ENCODE peak calls at places on chromosomes 1 and 21, in five cellular contexts. One of them, this sample, is unnamed.

GRCh38 chr1:9293512-9294439 is 1.1 kb downstream of the SPSB1 start:
- DNase-seq in iPS-NIHi11: no peak
- DNase-seq in H7: peak
- DNase-seq in SJSA1: no peak
- DNase-seq in uterus: no peak
- DNase-seq in this sample: no peak

GRCh38 chr21:42970946-42971653 is 3.3 kb upstream of the PKNOX1 start:
- DNase-seq in uterus: no peak
- DNase-seq in SJSA1: no peak
- DNase-seq in H7: peak
- DNase-seq in iPS-NIHi11: no peak
- DNase-seq in this sample: no peak

GRCh38 chr1:40841602-40842001 is 20.6 kb downstream of the CITED4 start:
- DNase-seq in H7: no peak
- DNase-seq in uterus: no peak
- DNase-seq in SJSA1: no peak
- DNase-seq in iPS-NIHi11: no peak
- DNase-seq in this sample: no peak

GRCh38 chr1:93629101-93630059 is 52.3 kb downstream of the BCAR3 start:
- DNase-seq in SJSA1: no peak
- DNase-seq in H7: peak
- DNase-seq in uterus: peak
- DNase-seq in iPS-NIHi11: peak
- DNase-seq in this sample: no peak

GRCh38 chr1:179166663-179167417 is 62.6 kb downstream of the ABL2 start:
- DNase-seq in H7: no peak
- DNase-seq in SJSA1: no peak
- DNase-seq in uterus: no peak
- DNase-seq in iPS-NIHi11: no peak
- DNase-seq in this sample: no peak

GRCh38 chr1:7967651-7968050 is 6.1 kb downstream of the PARK7 start:
- DNase-seq in H7: no peak
- DNase-seq in uterus: no peak
- DNase-seq in iPS-NIHi11: no peak
- DNase-seq in SJSA1: no peak
- DNase-seq in this sample: no peak

GRCh38 chr21:14878971-14879370 is 185.8 kb downstream of the NRIP1 start:
- DNase-seq in H7: no peak
- DNase-seq in SJSA1: no peak
- DNase-seq in iPS-NIHi11: no peak
- DNase-seq in uterus: no peak
- DNase-seq in this sample: no peak

GRCh38 chr1:6244401-6245054 is 549 bp downstream of the HES3 start:
- DNase-seq in uterus: no peak
- DNase-seq in SJSA1: no peak
- DNase-seq in H7: no peak
- DNase-seq in iPS-NIHi11: no peak
- DNase-seq in this sample: no peak

GRCh38 chr21:36992671-36993070 is 13.8 kb upstream of the RIPPLY3 start:
- DNase-seq in SJSA1: no peak
- DNase-seq in iPS-NIHi11: peak
- DNase-seq in H7: peak
- DNase-seq in uterus: no peak
- DNase-seq in this sample: no peak

GRCh38 chr1:235818632-235819136 is 48.0 kb downstream of the LYST start:
- DNase-seq in H7: no peak
- DNase-seq in iPS-NIHi11: no peak
- DNase-seq in SJSA1: no peak
- DNase-seq in uterus: no peak
- DNase-seq in this sample: no peak

GRCh38 chr21:26148834-26149354 is 21.7 kb downstream of the APP start:
- DNase-seq in uterus: no peak
- DNase-seq in H7: no peak
- DNase-seq in iPS-NIHi11: no peak
- DNase-seq in SJSA1: no peak
- DNase-seq in this sample: no peak

GRCh38 chr1:62457955-62458354 is 21.1 kb downstream of the USP1 start:
- DNase-seq in uterus: no peak
- DNase-seq in SJSA1: no peak
- DNase-seq in H7: no peak
- DNase-seq in iPS-NIHi11: no peak
- DNase-seq in this sample: no peak

GRCh38 chr1:157154940-157155514 is 16.8 kb upstream of the ETV3 start:
- DNase-seq in iPS-NIHi11: no peak
- DNase-seq in uterus: peak
- DNase-seq in H7: no peak
- DNase-seq in SJSA1: no peak
- DNase-seq in this sample: no peak

GRCh38 chr1:10399487-10399917 is 638 bp downstream of the PGD start:
- DNase-seq in H7: no peak
- DNase-seq in iPS-NIHi11: no peak
- DNase-seq in uterus: no peak
- DNase-seq in SJSA1: peak
- DNase-seq in this sample: no peak

GRCh38 chr21:41170442-41170841 is 2.5 kb downstream of the BACE2 start:
- DNase-seq in iPS-NIHi11: peak
- DNase-seq in H7: peak
- DNase-seq in uterus: peak
- DNase-seq in SJSA1: no peak
- DNase-seq in this sample: no peak

GRCh38 chr1:234997201-234998173 is 131.2 kb downstream of the TOMM20 start:
- DNase-seq in iPS-NIHi11: peak
- DNase-seq in uterus: peak
- DNase-seq in H7: no peak
- DNase-seq in SJSA1: peak
- DNase-seq in this sample: no peak

GRCh38 chr1:231106347-231106746 is 55.5 kb upstream of the TRIM67 start:
- DNase-seq in uterus: no peak
- DNase-seq in SJSA1: peak
- DNase-seq in iPS-NIHi11: no peak
- DNase-seq in H7: no peak
- DNase-seq in this sample: no peak

GRCh38 chr1:24830680-24831272 is 85.5 kb downstream of the CLIC4 start:
- DNase-seq in SJSA1: no peak
- DNase-seq in H7: peak
- DNase-seq in iPS-NIHi11: peak
- DNase-seq in uterus: no peak
- DNase-seq in this sample: peak

GRCh38 chr1:153485880-153486279 is 25.4 kb upstream of the S100A7 start:
- DNase-seq in H7: no peak
- DNase-seq in SJSA1: no peak
- DNase-seq in uterus: peak
- DNase-seq in iPS-NIHi11: no peak
- DNase-seq in this sample: no peak

GRCh38 chr1:247110627-247111258 is 6.6 kb upstream of the ZNF669 start:
- DNase-seq in iPS-NIHi11: no peak
- DNase-seq in uterus: no peak
- DNase-seq in SJSA1: no peak
- DNase-seq in H7: peak
- DNase-seq in this sample: peak

GRCh38 chr1:150061632-150062101 is 5.9 kb upstream of the VPS45 start:
- DNase-seq in SJSA1: no peak
- DNase-seq in uterus: peak
- DNase-seq in iPS-NIHi11: peak
- DNase-seq in H7: no peak
- DNase-seq in this sample: no peak

GRCh38 chr1:116375884-116376733 is 3.1 kb downstream of the ATP1A1 start:
- DNase-seq in iPS-NIHi11: no peak
- DNase-seq in SJSA1: peak
- DNase-seq in H7: no peak
- DNase-seq in uterus: peak
- DNase-seq in this sample: peak

GRCh38 chr1:1329304-1330210 is 1.5 kb upstream of the TAS1R3 start:
- DNase-seq in H7: peak
- DNase-seq in iPS-NIHi11: no peak
- DNase-seq in SJSA1: no peak
- DNase-seq in uterus: no peak
- DNase-seq in this sample: no peak

GRCh38 chr21:36155603-36156338 is 853 bp upstream of the DOP1B start:
- DNase-seq in uterus: no peak
- DNase-seq in H7: no peak
- DNase-seq in iPS-NIHi11: peak
- DNase-seq in SJSA1: no peak
- DNase-seq in this sample: no peak

GRCh38 chr1:154819628-154820590 is 50.2 kb downstream of the KCNN3 start:
- DNase-seq in uterus: no peak
- DNase-seq in H7: peak
- DNase-seq in iPS-NIHi11: peak
- DNase-seq in SJSA1: no peak
- DNase-seq in this sample: peak

GRCh38 chr1:101506541-101507164 is 269.8 kb downstream of the S1PR1 start:
- DNase-seq in SJSA1: no peak
- DNase-seq in uterus: no peak
- DNase-seq in iPS-NIHi11: peak
- DNase-seq in H7: peak
- DNase-seq in this sample: no peak

GRCh38 chr1:177800386-177801058 is 169.3 kb downstream of the SEC16B start:
- DNase-seq in iPS-NIHi11: peak
- DNase-seq in SJSA1: no peak
- DNase-seq in uterus: no peak
- DNase-seq in H7: no peak
- DNase-seq in this sample: no peak